ENCODE peak calls at places on chromosome 15, in five cellular contexts. One of them, this sample, is unnamed.

GRCh38 chr15:66611257-66612053 is 45.7 kb upstream of the LCTL start:
- DNase-seq in GM12865: no peak
- DNase-seq in GM20000: no peak
- DNase-seq in PC-9: no peak
- DNase-seq in neural crest cell: no peak
- DNase-seq in this sample: peak; percentile 52

GRCh38 chr15:36501063-36501678 is 78.3 kb upstream of the CDIN1 start:
- DNase-seq in GM12865: peak; percentile 77
- DNase-seq in GM20000: peak; percentile 30
- DNase-seq in PC-9: peak; percentile 27
- DNase-seq in neural crest cell: peak; percentile 18
- DNase-seq in this sample: no peak

GRCh38 chr15:98786706-98787105 is 138.4 kb downstream of the IGF1R start:
- DNase-seq in GM12865: no peak
- DNase-seq in GM20000: no peak
- DNase-seq in PC-9: no peak
- DNase-seq in neural crest cell: no peak
- DNase-seq in this sample: no peak

GRCh38 chr15:92277776-92278175 is 115.9 kb upstream of the ST8SIA2 start:
- DNase-seq in GM12865: peak; percentile 37
- DNase-seq in GM20000: no peak
- DNase-seq in PC-9: peak; percentile 5
- DNase-seq in neural crest cell: no peak
- DNase-seq in this sample: no peak

GRCh38 chr15:100758554-100758953 is 121.1 kb upstream of the ALDH1A3 start:
- DNase-seq in GM12865: no peak
- DNase-seq in GM20000: no peak
- DNase-seq in PC-9: no peak
- DNase-seq in neural crest cell: no peak
- DNase-seq in this sample: no peak

GRCh38 chr15:32818758-32819405 is 101.1 kb downstream of the GREM1 start:
- DNase-seq in GM12865: no peak
- DNase-seq in GM20000: no peak
- DNase-seq in PC-9: no peak
- DNase-seq in neural crest cell: no peak
- DNase-seq in this sample: no peak

GRCh38 chr15:99565031-99565280 is 828 bp upstream of the MEF2A start:
- DNase-seq in GM12865: no peak
- DNase-seq in GM20000: no peak
- DNase-seq in PC-9: no peak
- DNase-seq in neural crest cell: no peak
- DNase-seq in this sample: no peak

GRCh38 chr15:51783967-51784366 is 32.6 kb downstream of the TMOD2 start:
- DNase-seq in GM12865: no peak
- DNase-seq in GM20000: no peak
- DNase-seq in PC-9: no peak
- DNase-seq in neural crest cell: no peak
- DNase-seq in this sample: no peak

GRCh38 chr15:58852347-58852746 is 81.1 kb downstream of the SLTM start:
- DNase-seq in GM12865: no peak
- DNase-seq in GM20000: no peak
- DNase-seq in PC-9: no peak
- DNase-seq in neural crest cell: no peak
- DNase-seq in this sample: no peak

GRCh38 chr15:64635486-64635815 is 139.9 kb downstream of the RBPMS2 start:
- DNase-seq in GM12865: peak; percentile 41
- DNase-seq in GM20000: no peak
- DNase-seq in PC-9: no peak
- DNase-seq in neural crest cell: no peak
- DNase-seq in this sample: no peak

GRCh38 chr15:85624241-85624855 is 170.4 kb downstream of the KLHL25 start:
- DNase-seq in GM12865: no peak
- DNase-seq in GM20000: no peak
- DNase-seq in PC-9: no peak
- DNase-seq in neural crest cell: no peak
- DNase-seq in this sample: no peak

GRCh38 chr15:74540135-74540760 is 772 bp upstream of the ARID3B start:
- DNase-seq in GM12865: no peak
- DNase-seq in GM20000: no peak
- DNase-seq in PC-9: no peak
- DNase-seq in neural crest cell: no peak
- DNase-seq in this sample: no peak

GRCh38 chr15:65663521-65663920 is 41.8 kb downstream of the SLC24A1 start:
- DNase-seq in GM12865: peak; percentile 54
- DNase-seq in GM20000: no peak
- DNase-seq in PC-9: no peak
- DNase-seq in neural crest cell: no peak
- DNase-seq in this sample: no peak

GRCh38 chr15:93861413-93861812 is 369.9 kb upstream of the MCTP2 start:
- DNase-seq in GM12865: peak; percentile 14
- DNase-seq in GM20000: no peak
- DNase-seq in PC-9: no peak
- DNase-seq in neural crest cell: no peak
- DNase-seq in this sample: no peak

GRCh38 chr15:73231661-73232443 is 136.9 kb downstream of the HCN4 start:
- DNase-seq in GM12865: no peak
- DNase-seq in GM20000: no peak
- DNase-seq in PC-9: no peak
- DNase-seq in neural crest cell: no peak
- DNase-seq in this sample: no peak

GRCh38 chr15:73631915-73632669 is 1.1 kb downstream of the NPTN start:
- DNase-seq in GM12865: peak; percentile 22
- DNase-seq in GM20000: no peak
- DNase-seq in PC-9: peak; percentile 18
- DNase-seq in neural crest cell: no peak
- DNase-seq in this sample: no peak

GRCh38 chr15:38867556-38867955 is 302.9 kb upstream of the RASGRP1 start:
- DNase-seq in GM12865: no peak
- DNase-seq in GM20000: no peak
- DNase-seq in PC-9: peak; percentile 36
- DNase-seq in neural crest cell: no peak
- DNase-seq in this sample: no peak

GRCh38 chr15:93899817-93900216 is 331.5 kb upstream of the MCTP2 start:
- DNase-seq in GM12865: no peak
- DNase-seq in GM20000: no peak
- DNase-seq in PC-9: no peak
- DNase-seq in neural crest cell: no peak
- DNase-seq in this sample: no peak

GRCh38 chr15:43934480-43934879 is 107.7 kb downstream of the WDR76 start:
- DNase-seq in GM12865: no peak
- DNase-seq in GM20000: no peak
- DNase-seq in PC-9: no peak
- DNase-seq in neural crest cell: no peak
- DNase-seq in this sample: no peak

GRCh38 chr15:82647045-82647834 is at the start of gene CPEB1:
- DNase-seq in GM12865: peak; percentile 42
- DNase-seq in GM20000: peak; percentile 69
- DNase-seq in PC-9: no peak
- DNase-seq in neural crest cell: peak; percentile 12
- DNase-seq in this sample: no peak

GRCh38 chr15:31035610-31036009 is 44.2 kb upstream of the MTMR10 start:
- DNase-seq in GM12865: no peak
- DNase-seq in GM20000: no peak
- DNase-seq in PC-9: no peak
- DNase-seq in neural crest cell: no peak
- DNase-seq in this sample: no peak

GRCh38 chr15:31036783-31037182 is 45.4 kb upstream of the MTMR10 start:
- DNase-seq in GM12865: no peak
- DNase-seq in GM20000: no peak
- DNase-seq in PC-9: no peak
- DNase-seq in neural crest cell: no peak
- DNase-seq in this sample: no peak

GRCh38 chr15:31032959-31033358 is 41.5 kb upstream of the MTMR10 start:
- DNase-seq in GM12865: no peak
- DNase-seq in GM20000: no peak
- DNase-seq in PC-9: no peak
- DNase-seq in neural crest cell: no peak
- DNase-seq in this sample: no peak

GRCh38 chr15:31031471-31032064 is 40.1 kb upstream of the MTMR10 start:
- DNase-seq in GM12865: peak; percentile 74
- DNase-seq in GM20000: peak; percentile 64
- DNase-seq in PC-9: no peak
- DNase-seq in neural crest cell: no peak
- DNase-seq in this sample: no peak

GRCh38 chr15:31034152-31034551 is 42.7 kb upstream of the MTMR10 start:
- DNase-seq in GM12865: no peak
- DNase-seq in GM20000: no peak
- DNase-seq in PC-9: no peak
- DNase-seq in neural crest cell: no peak
- DNase-seq in this sample: no peak
- TF ChIP-seq CTCF in GM12865: no peak
- TF ChIP-seq CTCF in GM20000: no peak
- TF ChIP-seq CTCF in PC-9: no peak
- TF ChIP-seq CTCF in neural crest cell: no peak
- TF ChIP-seq CTCF in this sample: no peak

GRCh38 chr15:71254503-71254902 is 139.2 kb downstream of the THSD4 start:
- DNase-seq in GM12865: no peak
- DNase-seq in GM20000: no peak
- DNase-seq in PC-9: no peak
- DNase-seq in neural crest cell: no peak
- DNase-seq in this sample: no peak

GRCh38 chr15:71250936-71251468 is 135.7 kb downstream of the THSD4 start:
- DNase-seq in GM12865: no peak
- DNase-seq in GM20000: no peak
- DNase-seq in PC-9: no peak
- DNase-seq in neural crest cell: no peak
- DNase-seq in this sample: no peak

GRCh38 chr15:71251548-71252035 is 136.3 kb downstream of the THSD4 start:
- DNase-seq in GM12865: no peak
- DNase-seq in GM20000: no peak
- DNase-seq in PC-9: no peak
- DNase-seq in neural crest cell: no peak
- DNase-seq in this sample: no peak

GRCh38 chr15:71249986-71250385 is 134.7 kb downstream of the THSD4 start:
- DNase-seq in GM12865: no peak
- DNase-seq in GM20000: no peak
- DNase-seq in PC-9: no peak
- DNase-seq in neural crest cell: no peak
- DNase-seq in this sample: no peak

GRCh38 chr15:71252036-71252898 is 137.0 kb downstream of the THSD4 start:
- DNase-seq in GM12865: no peak
- DNase-seq in GM20000: no peak
- DNase-seq in PC-9: peak; percentile 82
- DNase-seq in neural crest cell: no peak
- DNase-seq in this sample: no peak
- TF ChIP-seq CTCF in GM12865: no peak
- TF ChIP-seq CTCF in GM20000: no peak
- TF ChIP-seq CTCF in PC-9: no peak
- TF ChIP-seq CTCF in neural crest cell: no peak
- TF ChIP-seq CTCF in this sample: no peak

GRCh38 chr15:49079340-49080039 is 33.2 kb upstream of the SECISBP2L start:
- DNase-seq in GM12865: no peak
- DNase-seq in GM20000: no peak
- DNase-seq in PC-9: no peak
- DNase-seq in neural crest cell: no peak
- DNase-seq in this sample: no peak
- TF ChIP-seq CTCF in GM12865: no peak
- TF ChIP-seq CTCF in GM20000: no peak
- TF ChIP-seq CTCF in PC-9: no peak
- TF ChIP-seq CTCF in neural crest cell: no peak
- TF ChIP-seq CTCF in this sample: no peak

GRCh38 chr15:80835338-80835737 is 56.2 kb downstream of the CEMIP start:
- DNase-seq in GM12865: no peak
- DNase-seq in GM20000: no peak
- DNase-seq in PC-9: no peak
- DNase-seq in neural crest cell: no peak
- DNase-seq in this sample: no peak

GRCh38 chr15:80836223-80836622 is 57.1 kb downstream of the CEMIP start:
- DNase-seq in GM12865: no peak
- DNase-seq in GM20000: no peak
- DNase-seq in PC-9: no peak
- DNase-seq in neural crest cell: no peak
- DNase-seq in this sample: no peak

GRCh38 chr15:80834402-80834801 is 55.2 kb downstream of the CEMIP start:
- DNase-seq in GM12865: no peak
- DNase-seq in GM20000: no peak
- DNase-seq in PC-9: no peak
- DNase-seq in neural crest cell: no peak
- DNase-seq in this sample: no peak

GRCh38 chr15:80836991-80837390 is 57.8 kb downstream of the CEMIP start:
- DNase-seq in GM12865: no peak
- DNase-seq in GM20000: no peak
- DNase-seq in PC-9: no peak
- DNase-seq in neural crest cell: no peak
- DNase-seq in this sample: no peak

DNA sequence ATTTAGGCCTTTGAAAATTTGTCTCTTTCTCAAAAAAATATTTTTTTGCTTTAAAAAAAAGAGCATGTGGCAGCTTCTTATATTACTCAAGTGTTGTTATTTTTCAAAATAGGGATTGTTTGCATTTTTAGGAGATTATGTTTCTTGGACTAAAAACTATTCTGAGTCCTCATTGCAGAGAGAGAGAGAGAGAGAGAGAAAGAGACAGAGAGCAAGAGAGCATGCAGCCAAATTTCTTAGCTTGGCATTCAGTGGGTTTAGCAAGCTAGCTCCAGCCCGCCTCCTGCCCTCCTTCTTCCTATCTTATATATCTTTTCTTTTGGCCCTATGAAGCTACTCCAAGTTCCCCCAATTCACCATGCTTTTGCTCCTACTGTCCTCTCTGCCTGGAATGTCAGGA is 55.7 kb downstream of the CEMIP start:
- DNase-seq in GM12865: no peak
- DNase-seq in GM20000: no peak
- DNase-seq in PC-9: no peak
- DNase-seq in neural crest cell: no peak
- DNase-seq in this sample: no peak
- TF ChIP-seq CTCF in GM12865: no peak
- TF ChIP-seq CTCF in GM20000: no peak
- TF ChIP-seq CTCF in PC-9: no peak
- TF ChIP-seq CTCF in neural crest cell: no peak
- TF ChIP-seq CTCF in this sample: no peak